ENCODE peak calls at places on chromosomes 11 and 22, in six cellular contexts. U is kidney; Z is stimulated activated CD4-positive, alpha-beta T cell treated with anti-CD3 and anti-CD28 coated beads, Interleukin-2, amount 100 ng/mL, for 48 hours; E is activated CD4-positive, alpha-beta T cell treated with anti-CD3 and anti-CD28 coated beads, Interleukin-2, amount 50 U/mL, for 24 hours; K is activated CD8-positive, alpha-beta memory T cell treated with anti-CD3 and anti-CD28 coated beads, Interleukin-2, amount 50 U/mL, for 48 hours; P is epithelial cell of prostate. Y is an unnamed sample.

GRCh38 chr22:32802291-32802826 is 854 bp downstream of the TIMP3 start:
- DNase-seq in P (no peak), E (no peak), Z (no peak), K (no peak), U (no peak), Y (no peak)

GRCh38 chr11:109939176-109939810 is 153.9 kb upstream of the ZC3H12C start:
- DNase-seq in P (peak), K (no peak), E (no peak), U (no peak), Z (no peak), Y (no peak)

GRCh38 chr22:41498322-41498721 is 29.4 kb downstream of the ACO2 start:
- DNase-seq in U (no peak), Z (no peak), P (no peak), K (no peak), E (no peak), Y (no peak)

GRCh38 chr11:89405629-89406028 is 85.5 kb downstream of the NOX4 start:
- DNase-seq in Z (no peak), P (no peak), K (no peak), E (no peak), U (no peak), Y (no peak)

GRCh38 chr11:10538924-10539323 is 2.1 kb downstream of the RNF141 start:
- DNase-seq in E (no peak), U (no peak), P (no peak), K (no peak), Z (no peak), Y (no peak)

GRCh38 chr11:3231851-3232744 is at the start of gene MRGPRE:
- DNase-seq in E (no peak), P (no peak), U (peak), K (no peak), Z (no peak), Y (peak)

GRCh38 chr11:70526116-70527045 is 128.1 kb downstream of the CTTN start:
- DNase-seq in P (no peak), K (no peak), Z (no peak), U (peak), E (no peak), Y (no peak)

GRCh38 chr11:67288452-67289225 is 464 bp upstream of the ANKRD13D start:
- DNase-seq in P (peak), K (peak), U (peak), E (peak), Z (peak), Y (peak)

GRCh38 chr11:67649634-67650540 is 643 bp downstream of the ACY3 start:
- DNase-seq in P (no peak), K (no peak), Z (no peak), E (no peak), U (peak), Y (no peak)

GRCh38 chr11:2825886-2826678 is 59.5 kb downstream of the CDKN1C start:
- DNase-seq in K (no peak), U (peak), E (no peak), Z (no peak), P (peak), Y (peak)

GRCh38 chr11:122101625-122102291 is 14.3 kb downstream of the BLID start:
- DNase-seq in U (peak), E (no peak), Z (no peak), K (no peak), P (no peak), Y (peak)

GRCh38 chr11:18394928-18395734 is 768 bp downstream of the LDHA start:
- DNase-seq in E (no peak), K (peak), P (no peak), U (no peak), Z (no peak), Y (no peak)

GRCh38 chr11:73189723-73190556 is 28.1 kb upstream of the P2RY2 start:
- DNase-seq in U (peak), P (no peak), E (no peak), K (peak), Z (no peak), Y (no peak)

GRCh38 chr22:36617694-36618522 is 85.6 kb downstream of the CACNG2 start:
- DNase-seq in U (no peak), K (no peak), Z (no peak), E (no peak), P (no peak), Y (no peak)

GRCh38 chr11:59755701-59756495 is 722 bp downstream of the STX3 start:
- DNase-seq in U (peak), K (peak), P (peak), Z (no peak), E (no peak), Y (peak)

GRCh38 chr22:45166935-45167334 is 3.2 kb downstream of the NUP50 start:
- DNase-seq in E (no peak), P (peak), K (no peak), U (no peak), Z (no peak), Y (no peak)

GRCh38 chr11:115503886-115504278 is 333 bp downstream of the CADM1 start:
- DNase-seq in K (no peak), E (no peak), Z (no peak), U (no peak), P (no peak), Y (no peak)

GRCh38 chr11:94650756-94651155 is 83.6 kb downstream of the PIWIL4 start:
- DNase-seq in U (peak), K (no peak), E (no peak), P (no peak), Z (no peak), Y (peak)

GRCh38 chr22:47139790-47140119 is 377.3 kb downstream of the TBC1D22A start:
- DNase-seq in K (no peak), Z (no peak), E (no peak), U (no peak), P (no peak), Y (no peak)

GRCh38 chr11:75820636-75821035 is 5.6 kb downstream of the UVRAG start:
- DNase-seq in K (no peak), Z (no peak), E (no peak), P (no peak), U (no peak), Y (no peak)

GRCh38 chr22:36900880-36901279 is 12.5 kb upstream of the CSF2RB start:
- DNase-seq in Z (no peak), K (no peak), E (no peak), U (no peak), P (no peak), Y (no peak)

GRCh38 chr11:8342821-8343681 is 79.4 kb upstream of the LMO1 start:
- DNase-seq in K (peak), Z (no peak), U (peak), P (no peak), E (no peak), Y (no peak)

GRCh38 chr22:47996446-47996857 is 1234.0 kb downstream of the TBC1D22A start:
- DNase-seq in K (no peak), Z (no peak), P (no peak), U (no peak), E (no peak), Y (no peak)

GRCh38 chr11:12275818-12276217 is 101.6 kb upstream of the PARVA start:
- DNase-seq in Z (no peak), K (peak), P (no peak), U (peak), E (no peak), Y (peak)

GRCh38 chr22:30210235-30210831 is 36.2 kb downstream of the LIF start:
- DNase-seq in K (no peak), U (no peak), E (no peak), Z (no peak), P (peak), Y (no peak)

GRCh38 chr11:12211331-12212065 is 101.1 kb downstream of the MICAL2 start:
- DNase-seq in E (no peak), Z (no peak), K (no peak), P (no peak), U (no peak), Y (no peak)

GRCh38 chr22:47129902-47130301 is 367.5 kb downstream of the TBC1D22A start:
- DNase-seq in K (no peak), Z (no peak), P (peak), U (no peak), E (no peak), Y (no peak)

GRCh38 chr11:96393753-96394348 is 4.0 kb downstream of the JRKL start:
- DNase-seq in P (no peak), U (no peak), E (no peak), K (no peak), Z (no peak), Y (no peak)

GRCh38 chr11:128365044-128365443 is 222.3 kb downstream of the ETS1 start:
- DNase-seq in Z (no peak), U (no peak), P (no peak), K (no peak), E (no peak), Y (no peak)

GRCh38 chr11:123122341-123122740 is 60.4 kb upstream of the HSPA8 start:
- DNase-seq in E (no peak), Z (no peak), P (no peak), U (no peak), K (no peak), Y (peak)

GRCh38 chr11:76613901-76614300 is 56.6 kb downstream of the LRRC32 start:
- DNase-seq in E (no peak), U (no peak), P (no peak), Z (no peak), K (peak), Y (no peak)

GRCh38 chr11:12195773-12196172 is 85.4 kb downstream of the MICAL2 start:
- DNase-seq in P (no peak), E (peak), Z (no peak), U (no peak), K (peak), Y (no peak)

GRCh38 chr11:27330633-27331270 is 32.3 kb downstream of the CCDC34 start:
- DNase-seq in Z (no peak), P (no peak), K (no peak), E (no peak), U (no peak), Y (no peak)

GRCh38 chr11:1387961-1388762 is 1.6 kb upstream of the BRSK2 start:
- DNase-seq in Z (no peak), U (peak), K (no peak), E (no peak), P (no peak), Y (no peak)